ENCODE peak calls at places on chromosomes 1 and 21, in five cellular contexts. N is left ventricle myocardium inferior; X is WTC11; C is LHCN-M2; J is activated T-helper 1 cell treated with anti-CD3 and anti-CD28 coated beads, Interleukin-2, amount 50 U/mL, for 16 hours. O is an unnamed sample.

GRCh38 chr1:246569248-246570238 is 3.3 kb downstream of the CNST start:
- DNase-seq in N (no peak), X (no peak), C (no peak), J (no peak), O (no peak)

GRCh38 chr1:184283999-184284398 is 102.8 kb upstream of the C1orf21 start:
- DNase-seq in N (peak; percentile 23), X (no peak), C (peak; percentile 75), J (no peak), O (no peak)

GRCh38 chr1:37930246-37931142 is 16.4 kb downstream of the INPP5B start:
- DNase-seq in N (peak; percentile 34), X (no peak), C (no peak), J (no peak), O (no peak)

GRCh38 chr1:66412689-66413088 is 121.3 kb upstream of the SGIP1 start:
- DNase-seq in N (no peak), X (no peak), C (no peak), J (no peak), O (no peak)

GRCh38 chr1:184827600-184828368 is 73.1 kb upstream of the EDEM3 start:
- DNase-seq in N (no peak), X (no peak), C (peak; percentile 22), J (no peak), O (no peak)

GRCh38 chr21:39349211-39350093 is 564 bp upstream of the HMGN1 start:
- DNase-seq in N (peak; percentile 96), X (peak; percentile 98), C (peak; percentile 91), J (peak; percentile 92), O (peak; percentile 90)

GRCh38 chr1:162565460-162565859 is 3.9 kb downstream of the UAP1 start:
- DNase-seq in N (no peak), X (no peak), C (no peak), J (no peak), O (no peak)

GRCh38 chr1:164611754-164612642 is 53.0 kb downstream of the PBX1 start:
- DNase-seq in N (no peak), X (no peak), C (peak; percentile 35), J (no peak), O (peak; percentile 16)

GRCh38 chr1:162381383-162381782 is at the start of gene C1orf226:
- DNase-seq in N (no peak), X (no peak), C (no peak), J (no peak), O (no peak)

GRCh38 chr1:218408942-218409341 is 63.8 kb downstream of the TGFB2 start:
- DNase-seq in N (no peak), X (peak; percentile 39), C (no peak), J (no peak), O (no peak)

GRCh38 chr1:170707959-170708666 is 44.2 kb downstream of the PRRX1 start:
- DNase-seq in N (no peak), X (no peak), C (peak; percentile 98), J (no peak), O (no peak)

GRCh38 chr1:10904396-10905358 is 107.8 kb upstream of the TARDBP start:
- DNase-seq in N (no peak), X (no peak), C (no peak), J (no peak), O (no peak)

GRCh38 chr1:10257851-10258250 is 47.5 kb downstream of the KIF1B start:
- DNase-seq in N (no peak), X (no peak), C (peak; percentile 15), J (no peak), O (no peak)

GRCh38 chr1:67532452-67533216 is 102.4 kb upstream of the SERBP1 start:
- DNase-seq in N (no peak), X (peak; percentile 20), C (peak; percentile 84), J (no peak), O (peak; percentile 5)

GRCh38 chr1:247360116-247360898 is 28.6 kb upstream of the ZNF496 start:
- DNase-seq in N (no peak), X (no peak), C (peak; percentile 54), J (no peak), O (no peak)

GRCh38 chr1:208093754-208094719 is 150.1 kb downstream of the PLXNA2 start:
- DNase-seq in N (peak; percentile 73), X (peak; percentile 89), C (peak; percentile 75), J (peak; percentile 20), O (peak; percentile 72)

GRCh38 chr1:35591211-35591610 is 18.1 kb downstream of the TFAP2E start:
- DNase-seq in N (no peak), X (no peak), C (no peak), J (no peak), O (no peak)

GRCh38 chr1:17369466-17369865 is 2.5 kb upstream of the PADI6 start:
- DNase-seq in N (no peak), X (no peak), C (no peak), J (no peak), O (no peak)

GRCh38 chr21:27371688-27372331 is 404.9 kb upstream of the ADAMTS5 start:
- DNase-seq in N (no peak), X (no peak), C (no peak), J (no peak), O (no peak)

GRCh38 chr21:23130308-23130707 is 2132.1 kb downstream of the NCAM2 start:
- DNase-seq in N (no peak), X (no peak), C (no peak), J (no peak), O (no peak)

O was measured in neural crest cell.